ENCODE peak calls at places on chromosomes 3 and 15, in six cellular contexts. W is suprapubic skin, Y is spleen, M is tibial artery, R is Caco-2, N is lower lobe of right lung. S is an unnamed sample. For H3K4me1, the result is how much of the 10 kb centered on the place peaks cover.

GRCh38 chr3:133745981-133746721 is at the start of gene TF:
- DNase-seq in Y (no peak), M (no peak), W (no peak), N (no peak), R (no peak), S (no peak)

GRCh38 chr3:124246366-124246765 is 254.4 kb upstream of the ROPN1 start:
- DNase-seq in N (no peak), M (no peak), W (no peak), R (no peak), Y (no peak), S (no peak)

GRCh38 chr3:192812736-192813383 is 85.5 kb upstream of the FGF12 start:
- DNase-seq in R (peak), Y (no peak), W (no peak), N (no peak), M (no peak), S (no peak)

GRCh38 chr15:101372960-101373525 is 78.0 kb upstream of the SNRPA1 start:
- DNase-seq in N (no peak), Y (no peak), M (no peak), W (peak), R (no peak), S (no peak)

GRCh38 chr3:152835311-152836102 is 576 bp downstream of the P2RY1 start:
- DNase-seq in M (peak), R (peak), Y (peak), N (peak), W (peak), S (peak)

GRCh38 chr3:67531149-67532101 is 123.0 kb downstream of the SUCLG2 start:
- DNase-seq in R (no peak), W (no peak), Y (no peak), N (no peak), M (no peak), S (no peak)

GRCh38 chr15:60375255-60375809 is 22.5 kb downstream of the ANXA2 start:
- DNase-seq in W (no peak), N (no peak), Y (no peak), R (no peak), M (no peak), S (no peak)

GRCh38 chr3:179375091-179375999 is 27.8 kb downstream of the MFN1 start:
- DNase-seq in R (no peak), N (no peak), W (no peak), M (no peak), Y (no peak), S (no peak)

GRCh38 chr3:70556056-70556455 is 243.6 kb upstream of the MDFIC2 start:
- DNase-seq in W (no peak), M (no peak), Y (no peak), N (no peak), R (no peak), S (no peak)

GRCh38 chr3:186476044-186476468 is 68.1 kb downstream of the CRYGS start:
- DNase-seq in R (no peak), M (no peak), N (no peak), Y (no peak), W (no peak), S (no peak)

GRCh38 chr3:36493051-36493450 is 112.7 kb downstream of the STAC start:
- DNase-seq in W (no peak), N (no peak), R (no peak), Y (no peak), M (no peak), S (no peak)

GRCh38 chr3:65796676-65797075 is 242.0 kb downstream of the MAGI1 start:
- DNase-seq in N (no peak), Y (no peak), M (no peak), R (no peak), W (no peak), S (no peak)

GRCh38 chr3:177124882-177125281 is 72.4 kb downstream of the TBL1XR1 start:
- DNase-seq in Y (no peak), R (no peak), N (no peak), M (no peak), W (no peak), S (no peak)

GRCh38 chr3:177127008-177127407 is 70.3 kb downstream of the TBL1XR1 start:
- DNase-seq in W (no peak), M (no peak), N (no peak), R (no peak), Y (no peak), S (no peak)

GRCh38 chr3:177122183-177122856 is 75.0 kb downstream of the TBL1XR1 start:
- DNase-seq in N (no peak), Y (no peak), W (no peak), R (no peak), M (no peak), S (no peak)

GRCh38 chr3:177123820-177124219 is 73.5 kb downstream of the TBL1XR1 start:
- DNase-seq in N (no peak), W (no peak), Y (no peak), M (no peak), R (no peak), S (no peak)

GRCh38 chr3:177126015-177126773 is 71.1 kb downstream of the TBL1XR1 start:
- DNase-seq in Y (no peak), R (no peak), M (no peak), W (no peak), N (no peak), S (no peak)
- H3K4me1 ChIP-seq in Y (half or more), R (under half), M (half or more), W (half or more), N (under half), S (under half)

GRCh38 chr15:71054286-71054952 is 60.9 kb upstream of the THSD4 start:
- DNase-seq in R (no peak), M (no peak), Y (no peak), N (no peak), W (no peak), S (no peak)

GRCh38 chr15:71057581-71057980 is 57.7 kb upstream of the THSD4 start:
- DNase-seq in M (no peak), N (no peak), W (no peak), R (no peak), Y (no peak), S (no peak)

GRCh38 chr15:71057143-71057542 is 58.1 kb upstream of the THSD4 start:
- DNase-seq in N (no peak), R (no peak), W (no peak), M (no peak), Y (no peak), S (no peak)

GRCh38 chr15:71056111-71056510 is 59.2 kb upstream of the THSD4 start:
- DNase-seq in Y (no peak), M (no peak), R (no peak), N (no peak), W (no peak), S (no peak)

DNA sequence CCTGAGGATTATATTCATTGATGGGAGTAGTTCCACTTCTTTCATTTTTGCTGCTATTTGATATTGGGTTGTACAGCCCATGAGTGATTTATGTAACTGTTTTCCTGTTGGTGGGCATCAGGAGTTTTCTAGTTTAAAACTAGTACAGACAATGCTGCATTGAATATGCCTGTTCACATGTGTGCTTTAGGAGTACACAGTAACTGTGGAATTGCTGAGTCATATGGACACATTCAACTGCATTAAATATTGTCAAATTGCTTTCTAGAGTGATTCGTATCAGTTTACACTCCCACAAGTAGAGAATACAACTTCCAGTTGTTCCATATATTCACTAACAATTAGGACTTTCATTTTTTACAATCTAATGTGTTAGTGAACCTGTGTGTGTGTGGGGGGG is 59.8 kb upstream of the THSD4 start:
- DNase-seq in M (no peak), R (no peak), N (no peak), Y (no peak), W (no peak), S (no peak)
- H3K4me1 ChIP-seq in M (under half), R (under half), N (under half), Y (under half), W (under half), S (under half)

DNA sequence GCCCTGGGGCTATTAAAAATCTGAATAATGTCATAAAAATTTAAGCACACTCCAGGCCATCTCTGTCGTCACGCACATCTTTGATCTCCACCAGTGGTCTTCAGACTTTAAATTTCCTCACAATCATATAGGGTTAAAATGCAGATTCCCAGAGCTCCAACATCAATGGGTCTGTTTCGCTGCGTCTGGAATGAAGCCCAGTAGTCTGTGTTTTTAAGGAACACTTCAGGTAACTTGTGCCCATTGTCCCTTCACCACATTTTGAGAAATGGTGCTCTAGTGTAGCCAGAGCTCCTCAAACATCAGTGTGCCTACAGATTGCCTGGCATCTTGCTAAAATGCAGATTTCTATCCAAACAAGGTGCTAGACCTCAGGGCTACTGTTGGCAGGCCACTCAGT is 9.8 kb downstream of the SEMA6D start:
- DNase-seq in W (no peak), Y (no peak), R (no peak), N (no peak), M (no peak), S (no peak)
- H3K4me1 ChIP-seq in W (under half), Y (under half), R (under half), N (under half), M (under half), S (under half)

GRCh38 chr3:4996771-4997291 is 17.6 kb downstream of the BHLHE40 start:
- DNase-seq in N (no peak), Y (no peak), M (no peak), R (no peak), W (no peak), S (no peak)
- H3K4me1 ChIP-seq in N (under half), Y (under half), M (under half), R (under half), W (under half), S (under half)

S was measured in kidney.